ENCODE peak calls at places on chromosomes 7 and 10, in six cellular contexts. O, Z, J, W, M and K are unnamed samples.

GRCh38 chr10:26064106-26064505 is 130.1 kb downstream of the MYO3A start:
- DNase-seq in M (no peak), Z (no peak), J (no peak), W (no peak), O (no peak), K (peak)

GRCh38 chr7:142583424-142583823 is 165.8 kb upstream of the PRSS1 start:
- DNase-seq in J (no peak), Z (no peak), M (peak), O (peak), W (peak), K (peak)

GRCh38 chr7:106282374-106282773 is 2.4 kb downstream of the NAMPT start:
- DNase-seq in Z (no peak), M (peak), W (no peak), O (no peak), J (no peak), K (no peak)

GRCh38 chr7:5553298-5553877 is 129.8 kb upstream of the TNRC18 start:
- DNase-seq in Z (no peak), J (no peak), O (no peak), W (peak), M (no peak), K (no peak)

GRCh38 chr10:30819306-30820190 is 190.0 kb upstream of the LYZL2 start:
- DNase-seq in M (peak), O (peak), J (no peak), W (no peak), Z (no peak), K (no peak)

GRCh38 chr10:49243610-49244283 is 55.2 kb upstream of the C10orf71 start:
- DNase-seq in J (no peak), Z (no peak), M (no peak), O (no peak), W (no peak), K (no peak)

GRCh38 chr10:71963756-71964668 is at the start of gene CHST3:
- DNase-seq in O (peak), Z (peak), M (peak), W (peak), J (no peak), K (peak)

GRCh38 chr7:74097937-74098614 is 14.5 kb downstream of the LIMK1 start:
- DNase-seq in W (no peak), O (peak), M (peak), Z (no peak), J (no peak), K (peak)

GRCh38 chr10:73940634-73941221 is 29.8 kb downstream of the PLAU start:
- DNase-seq in W (peak), M (peak), J (no peak), O (peak), Z (peak), K (peak)

GRCh38 chr7:84136809-84137208 is 57.8 kb downstream of the SEMA3A start:
- DNase-seq in W (no peak), M (no peak), Z (no peak), J (no peak), O (no peak), K (no peak)

GRCh38 chr10:89118091-89118490 is 89.0 kb downstream of the CH25H start:
- DNase-seq in M (peak), O (peak), W (no peak), J (no peak), Z (no peak), K (no peak)

GRCh38 chr7:112223310-112223709 is 16.8 kb downstream of the ZNF277 start:
- DNase-seq in O (no peak), M (no peak), Z (no peak), J (no peak), W (no peak), K (no peak)

GRCh38 chr10:50987934-50988333 is 86.4 kb upstream of the PRKG1 start:
- DNase-seq in Z (no peak), M (no peak), W (no peak), O (no peak), J (no peak), K (no peak)

GRCh38 chr7:8638076-8638475 is 204.7 kb downstream of the NXPH1 start:
- DNase-seq in M (no peak), O (no peak), J (no peak), W (no peak), Z (no peak), K (no peak)

GRCh38 chr10:128237710-128238109 is 111.5 kb upstream of the MKI67 start:
- DNase-seq in Z (no peak), W (no peak), M (no peak), O (no peak), J (no peak), K (no peak)

GRCh38 chr7:1370738-1371137 is 88.5 kb downstream of the MICALL2 start:
- DNase-seq in O (no peak), M (no peak), W (no peak), J (no peak), Z (no peak), K (no peak)

GRCh38 chr7:55477781-55478374 is 94.4 kb downstream of the VOPP1 start:
- DNase-seq in J (no peak), Z (no peak), M (peak), W (peak), O (peak), K (peak)

GRCh38 chr10:113089581-113089980 is 139.5 kb downstream of the TCF7L2 start:
- DNase-seq in O (no peak), M (no peak), J (no peak), Z (no peak), W (no peak), K (no peak)

GRCh38 chr7:111029574-111030357 is 61.2 kb upstream of the LRRN3 start:
- DNase-seq in J (no peak), O (peak), W (no peak), Z (no peak), M (peak), K (no peak)

GRCh38 chr10:91711885-91712284 is 79.0 kb upstream of the PPP1R3C start:
- DNase-seq in W (no peak), Z (no peak), M (no peak), O (no peak), J (no peak), K (no peak)

GRCh38 chr10:132737390-132738048 is 48.4 kb downstream of the NKX6-2 start:
- DNase-seq in J (no peak), O (no peak), M (no peak), Z (no peak), W (no peak), K (no peak)

GRCh38 chr7:55065511-55066229 is 46.9 kb downstream of the EGFR start:
- DNase-seq in O (peak), J (no peak), M (peak), Z (no peak), W (peak), K (peak)

GRCh38 chr10:13709931-13710690 is 123.3 kb downstream of the PRPF18 start:
- DNase-seq in M (no peak), Z (no peak), O (no peak), J (no peak), W (no peak), K (no peak)

GRCh38 chr10:985361-985760 is 2.9 kb upstream of the GTPBP4 start:
- DNase-seq in O (no peak), W (no peak), J (no peak), Z (no peak), M (no peak), K (no peak)

GRCh38 chr10:92291921-92292860 is 1.2 kb downstream of the MARCHF5 start:
- DNase-seq in W (peak), O (peak), M (peak), J (no peak), Z (peak), K (peak)

GRCh38 chr10:10830316-10831061 is 187.2 kb upstream of the CELF2 start:
- DNase-seq in Z (no peak), M (peak), O (peak), J (no peak), W (no peak), K (no peak)
- H3K4me3 ChIP-seq in Z (no peak), M (peak), O (no peak), J (no peak), W (no peak), K (no peak)

GRCh38 chr7:130441408-130441854 is 615 bp upstream of the CEP41 start:
- DNase-seq in M (no peak), Z (peak), J (no peak), W (peak), O (peak), K (peak)
- H2BK120ac ChIP-seq in M (no peak), Z (no peak), J (no peak), W (no peak), O (peak), K (peak)

DNA sequence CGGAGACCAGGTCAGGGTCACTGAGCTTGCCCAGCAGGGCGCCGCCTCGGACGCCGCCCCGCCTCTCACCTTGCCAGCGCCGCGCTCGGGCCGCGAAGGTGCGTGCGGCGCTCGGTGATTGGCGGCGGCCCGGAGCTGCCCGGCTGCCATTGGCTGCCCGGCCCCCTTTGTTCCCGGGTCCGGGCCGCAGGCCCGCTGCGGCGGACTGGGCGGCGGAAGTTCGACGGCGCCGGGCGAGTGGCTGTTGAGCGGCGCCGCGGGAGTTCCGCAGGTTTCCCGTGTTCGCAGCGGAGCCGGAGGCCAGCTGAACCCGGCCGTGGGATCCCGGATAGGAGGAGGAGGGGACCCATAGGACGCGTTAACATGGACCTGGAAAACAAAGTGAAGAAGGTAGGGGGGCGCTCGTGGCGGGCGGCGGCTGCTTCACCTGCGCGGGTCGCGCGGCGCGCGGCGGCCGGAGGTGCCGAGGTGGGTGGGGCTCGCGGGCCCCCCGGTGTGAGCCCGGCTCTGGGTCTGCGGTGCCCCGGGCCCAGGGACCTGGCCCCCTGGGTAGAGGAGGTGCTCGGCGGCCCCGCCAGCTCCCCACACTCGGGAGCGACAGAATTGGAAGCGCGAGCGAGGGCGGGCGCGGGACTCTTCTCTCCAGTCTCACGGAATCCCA is at the start of gene TES:
- DNase-seq in Z (peak), W (peak), J (peak), O (peak), M (peak), K (peak)
- H3K4me3 ChIP-seq in Z (peak), W (peak), J (peak), O (peak), M (peak), K (peak)

GRCh38 chr7:129611246-129612111 is at the start of gene NRF1:
- DNase-seq in O (peak), M (peak), Z (peak), J (no peak), W (peak), K (peak)
- H2BK120ac ChIP-seq in O (peak), M (peak), Z (peak), J (peak), W (peak), K (peak)

GRCh38 chr7:99002146-99002826 is 124.0 kb downstream of the TRRAP start:
- DNase-seq in Z (no peak), W (no peak), M (no peak), J (no peak), O (no peak), K (no peak)
- H3K4me3 ChIP-seq in Z (no peak), W (no peak), M (no peak), J (no peak), O (no peak), K (no peak)

DNA sequence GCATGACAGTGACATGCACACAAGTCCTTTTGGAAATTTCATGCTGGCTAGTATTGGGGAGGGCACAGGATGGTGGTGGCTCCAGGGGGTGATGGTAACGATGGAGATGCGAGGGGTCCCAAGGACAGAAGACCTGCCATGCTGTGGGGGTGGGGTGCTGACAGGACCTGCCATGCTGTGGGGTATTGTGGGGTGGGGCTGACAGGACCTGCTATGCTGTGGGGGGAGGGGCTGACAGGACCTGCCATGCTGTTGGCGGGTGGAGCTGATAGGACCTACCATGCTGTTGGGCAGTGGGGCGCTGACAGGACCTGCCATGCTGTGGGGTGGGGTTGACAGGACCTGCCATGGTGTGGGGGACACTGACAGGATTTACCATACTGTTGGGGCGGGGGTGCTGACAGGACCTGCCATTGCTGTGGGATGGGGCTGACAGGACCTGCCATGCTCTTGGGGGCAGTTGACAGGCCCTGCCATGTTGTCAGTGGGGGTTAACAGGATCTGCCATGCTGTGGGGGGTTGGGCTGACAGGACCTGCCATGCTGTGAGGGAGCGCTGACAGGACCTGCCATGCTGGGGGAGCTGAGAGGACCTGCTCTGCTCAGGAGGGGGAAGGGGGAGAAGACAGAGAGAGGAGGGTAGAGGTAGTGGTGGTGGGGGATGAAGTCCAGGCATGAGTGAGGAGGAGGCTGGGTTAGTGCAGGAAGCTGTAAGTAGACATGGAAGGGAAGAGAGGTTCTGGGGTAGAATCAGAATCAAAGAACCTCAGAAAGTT is 36.2 kb upstream of the RET start:
- DNase-seq in J (no peak), Z (no peak), M (no peak), O (no peak), W (no peak), K (no peak)
- H2BK120ac ChIP-seq in J (no peak), Z (no peak), M (no peak), O (no peak), W (no peak), K (no peak)

GRCh38 chr10:100115011-100115770 is 33.5 kb upstream of the CPN1 start:
- DNase-seq in W (no peak), M (no peak), O (no peak), Z (no peak), J (no peak), K (no peak)
- H3K4me3 ChIP-seq in W (no peak), M (no peak), O (no peak), Z (no peak), J (no peak), K (no peak)